ENCODE peak calls at places on chromosomes 12 and 14, in six cellular contexts. Z, P, M, S, L and D are unnamed samples.
A peak's percentile ranks its signal among the peaks of the same experiment; 100 is the strongest.

GRCh38 chr12:62436164-62436503 is 30.5 kb upstream of the MON2 start:
- DNase-seq in Z (no peak), P (no peak), M (no peak), S (no peak), L (no peak), D (no peak)

GRCh38 chr14:74400919-74401503 is 25.0 kb downstream of the SYNDIG1L start:
- DNase-seq in Z (no peak), P (no peak), M (no peak), S (no peak), L (no peak), D (no peak)

GRCh38 chr14:20327005-20327869 is 5.8 kb downstream of the CCNB1IP1 start:
- DNase-seq in Z (no peak), P (peak; percentile 78), M (peak; percentile 53), S (no peak), L (peak; percentile 35), D (peak; percentile 47)

GRCh38 chr14:54650331-54651017 is 83.5 kb downstream of the SAMD4A start:
- DNase-seq in Z (no peak), P (no peak), M (peak; percentile 70), S (no peak), L (no peak), D (peak; percentile 63)

GRCh38 chr14:103078860-103079587 is 5.0 kb upstream of the LBHD2 start:
- DNase-seq in Z (no peak), P (no peak), M (no peak), S (no peak), L (no peak), D (no peak)

GRCh38 chr12:26869908-26870459 is 37.0 kb upstream of the ITPR2 start:
- DNase-seq in Z (no peak), P (no peak), M (no peak), S (no peak), L (no peak), D (no peak)

GRCh38 chr14:76710093-76711010 is 50.9 kb upstream of the VASH1 start:
- DNase-seq in Z (no peak), P (peak; percentile 67), M (peak; percentile 23), S (no peak), L (peak; percentile 61), D (peak; percentile 58)

GRCh38 chr12:132030367-132031038 is 80.8 kb downstream of the EP400 start:
- DNase-seq in Z (no peak), P (peak; percentile 24), M (peak; percentile 15), S (peak; percentile 52), L (no peak), D (peak; percentile 65)

GRCh38 chr14:53663709-53664108 is 292.9 kb downstream of the BMP4 start:
- DNase-seq in Z (peak; percentile 60), P (peak; percentile 26), M (peak; percentile 3), S (peak; percentile 31), L (peak; percentile 26), D (peak; percentile 21)

GRCh38 chr14:63045612-63046320 is 508 bp upstream of the KCNH5 start:
- DNase-seq in Z (peak; percentile 93), P (no peak), M (no peak), S (peak; percentile 21), L (peak; percentile 66), D (peak; percentile 64)

GRCh38 chr14:68939893-68940613 is 39.0 kb downstream of the ACTN1 start:
- DNase-seq in Z (peak; percentile 79), P (peak; percentile 94), M (peak; percentile 96), S (peak; percentile 90), L (peak; percentile 67), D (peak; percentile 80)

GRCh38 chr12:32134144-32134888 is 27.7 kb downstream of the BICD1 start:
- DNase-seq in Z (no peak), P (peak; percentile 36), M (no peak), S (no peak), L (no peak), D (no peak)

GRCh38 chr12:58529897-58530296 is 390.4 kb downstream of the LRIG3 start:
- DNase-seq in Z (no peak), P (peak; percentile 68), M (peak; percentile 77), S (no peak), L (no peak), D (peak; percentile 58)

GRCh38 chr12:108112815-108113556 is 16.1 kb upstream of the WSCD2 start:
- DNase-seq in Z (peak; percentile 78), P (no peak), M (no peak), S (no peak), L (no peak), D (no peak)

GRCh38 chr14:26598672-26599131 is 869 bp upstream of the NOVA1 start:
- DNase-seq in Z (no peak), P (no peak), M (peak; percentile 2), S (no peak), L (peak; percentile 7), D (no peak)

GRCh38 chr14:105426416-105427130 is 6.9 kb downstream of the MTA1 start:
- DNase-seq in Z (no peak), P (no peak), M (no peak), S (peak; percentile 19), L (no peak), D (no peak)

GRCh38 chr12:3304436-3305135 is 186.4 kb upstream of the PRMT8 start:
- DNase-seq in Z (no peak), P (peak; percentile 74), M (peak; percentile 57), S (no peak), L (no peak), D (peak; percentile 70)

GRCh38 chr12:55659486-55660385 is 23.0 kb downstream of the OR10P1 start:
- DNase-seq in Z (no peak), P (peak; percentile 30), M (no peak), S (peak; percentile 63), L (no peak), D (peak; percentile 18)

GRCh38 chr12:71282020-71282419 is 124.2 kb upstream of the TSPAN8 start:
- DNase-seq in Z (no peak), P (no peak), M (no peak), S (no peak), L (no peak), D (no peak)